ENCODE peak calls at places on chromosomes 6 and 20, in nine cellular contexts. B is left cardiac atrium; H is GM12892; K is stimulated activated CD4-positive, alpha-beta T cell treated with anti-CD3 and anti-CD28 coated beads, Interleukin-2, amount 100 ng/mL, for 24 hours; I is Calu3; Q is C1 segment of cervical spinal cord; L is CMK; S is NCI-H2029; V is K562. E is an unnamed sample.

GRCh38 chr6:135261872-135262725 is 81.0 kb downstream of the MYB start:
- DNase-seq in I (no peak), B (no peak), L (peak), H (no peak), S (no peak), V (peak), K (no peak), Q (no peak), E (no peak)

GRCh38 chr6:42007753-42008528 is 42.4 kb upstream of the TAF8 start:
- DNase-seq in H (no peak), L (no peak), S (no peak), K (no peak), I (no peak), Q (no peak), B (no peak), V (no peak), E (no peak)

GRCh38 chr6:127855542-127856159 is 45.2 kb downstream of the THEMIS start:
- DNase-seq in I (peak), K (peak), L (no peak), B (no peak), V (no peak), S (no peak), H (no peak), Q (no peak), E (no peak)

GRCh38 chr6:68572525-68572924 is 62.6 kb upstream of the ADGRB3 start:
- DNase-seq in L (peak), Q (no peak), K (no peak), B (no peak), I (peak), V (peak), H (peak), S (peak), E (no peak)

GRCh38 chr6:95404777-95405176 is 172.6 kb upstream of the MANEA start:
- DNase-seq in H (no peak), K (no peak), B (no peak), I (no peak), L (no peak), Q (no peak), V (no peak), S (no peak), E (no peak)

GRCh38 chr6:36625161-36625919 is 31.2 kb downstream of the SRSF3 start:
- DNase-seq in Q (no peak), B (no peak), H (no peak), V (no peak), S (peak), K (no peak), I (no peak), L (no peak), E (peak)

GRCh38 chr20:62617711-62618483 is 24.4 kb upstream of the SLCO4A1 start:
- DNase-seq in K (peak), L (peak), H (peak), V (no peak), B (peak), Q (no peak), I (peak), S (no peak), E (peak)

GRCh38 chr6:151493495-151494234 is at the start of gene CCDC170:
- DNase-seq in K (no peak), I (peak), V (no peak), L (no peak), B (peak), Q (peak), S (no peak), H (no peak), E (no peak)

E was measured in sigmoid colon.